ENCODE peak calls at places on chromosome 6, in five cellular contexts. One of them, this sample, is unnamed.

GRCh38 chr6:52227495-52227894 is 16.8 kb downstream of the IL17F start:
- DNase-seq in vagina: no peak
- DNase-seq in heart left ventricle: no peak
- DNase-seq in fibroblast of the aortic adventitia: no peak
- DNase-seq in HCT116: no peak
- DNase-seq in this sample: no peak

GRCh38 chr6:167401525-167402194 is 76.8 kb downstream of the TTLL2 start:
- DNase-seq in HCT116: no peak
- DNase-seq in heart left ventricle: no peak
- DNase-seq in fibroblast of the aortic adventitia: no peak
- DNase-seq in vagina: peak; percentile 88
- DNase-seq in this sample: no peak

GRCh38 chr6:73388800-73389512 is 5.7 kb upstream of the DDX43 start:
- DNase-seq in fibroblast of the aortic adventitia: peak; percentile 56
- DNase-seq in vagina: no peak
- DNase-seq in heart left ventricle: peak; percentile 30
- DNase-seq in HCT116: peak; percentile 70
- DNase-seq in this sample: peak; percentile 44

GRCh38 chr6:30311101-30311500 is 15.6 kb upstream of the TRIM39 start:
- DNase-seq in fibroblast of the aortic adventitia: no peak
- DNase-seq in vagina: no peak
- DNase-seq in heart left ventricle: no peak
- DNase-seq in HCT116: no peak
- DNase-seq in this sample: no peak

GRCh38 chr6:66926060-66926459 is 1219.0 kb upstream of the EYS start:
- DNase-seq in fibroblast of the aortic adventitia: peak; percentile 49
- DNase-seq in HCT116: peak; percentile 1
- DNase-seq in heart left ventricle: no peak
- DNase-seq in vagina: no peak
- DNase-seq in this sample: no peak

GRCh38 chr6:45663181-45664180 is 285.7 kb upstream of the SUPT3H start:
- DNase-seq in fibroblast of the aortic adventitia: peak; percentile 42
- DNase-seq in heart left ventricle: peak; percentile 13
- DNase-seq in vagina: no peak
- DNase-seq in HCT116: no peak
- DNase-seq in this sample: peak; percentile 22

GRCh38 chr6:2225422-2226392 is 19.7 kb downstream of the GMDS start:
- DNase-seq in heart left ventricle: no peak
- DNase-seq in HCT116: no peak
- DNase-seq in fibroblast of the aortic adventitia: peak; percentile 60
- DNase-seq in vagina: no peak
- DNase-seq in this sample: no peak

GRCh38 chr6:70371454-70372105 is 41.7 kb upstream of the FAM135A start:
- DNase-seq in heart left ventricle: no peak
- DNase-seq in fibroblast of the aortic adventitia: peak; percentile 79
- DNase-seq in HCT116: peak; percentile 67
- DNase-seq in vagina: no peak
- DNase-seq in this sample: no peak

GRCh38 chr6:141131616-141132015 is 1001.1 kb upstream of the GJE1 start:
- DNase-seq in heart left ventricle: no peak
- DNase-seq in fibroblast of the aortic adventitia: no peak
- DNase-seq in vagina: no peak
- DNase-seq in HCT116: no peak
- DNase-seq in this sample: no peak

GRCh38 chr6:126388235-126388634 is 48.3 kb downstream of the CENPW start:
- DNase-seq in HCT116: no peak
- DNase-seq in fibroblast of the aortic adventitia: peak; percentile 20
- DNase-seq in vagina: no peak
- DNase-seq in heart left ventricle: no peak
- DNase-seq in this sample: no peak

GRCh38 chr6:141562181-141562800 is 570.4 kb upstream of the GJE1 start:
- DNase-seq in vagina: no peak
- DNase-seq in fibroblast of the aortic adventitia: no peak
- DNase-seq in HCT116: no peak
- DNase-seq in heart left ventricle: peak; percentile 24
- DNase-seq in this sample: no peak

GRCh38 chr6:91669154-91669903 is 1082.5 kb upstream of the MAP3K7 start:
- DNase-seq in HCT116: no peak
- DNase-seq in fibroblast of the aortic adventitia: no peak
- DNase-seq in vagina: no peak
- DNase-seq in heart left ventricle: no peak
- DNase-seq in this sample: no peak

GRCh38 chr6:143589162-143589561 is 77.6 kb upstream of the FUCA2 start:
- DNase-seq in heart left ventricle: no peak
- DNase-seq in vagina: no peak
- DNase-seq in HCT116: no peak
- DNase-seq in fibroblast of the aortic adventitia: no peak
- DNase-seq in this sample: no peak

GRCh38 chr6:37612475-37612874 is 85.2 kb downstream of the MDGA1 start:
- DNase-seq in heart left ventricle: no peak
- DNase-seq in fibroblast of the aortic adventitia: peak; percentile 6
- DNase-seq in vagina: no peak
- DNase-seq in HCT116: no peak
- DNase-seq in this sample: no peak

GRCh38 chr6:38058022-38058421 is 238.5 kb downstream of the ZFAND3 start:
- DNase-seq in HCT116: peak; percentile 58
- DNase-seq in heart left ventricle: no peak
- DNase-seq in vagina: no peak
- DNase-seq in fibroblast of the aortic adventitia: peak; percentile 9
- DNase-seq in this sample: no peak

GRCh38 chr6:160141001-160141726 is 19.5 kb downstream of the SLC22A1 start:
- DNase-seq in fibroblast of the aortic adventitia: peak; percentile 88
- DNase-seq in heart left ventricle: no peak
- DNase-seq in HCT116: no peak
- DNase-seq in vagina: no peak
- DNase-seq in this sample: no peak

GRCh38 chr6:25169551-25170335 is 109.4 kb upstream of the CARMIL1 start:
- DNase-seq in vagina: no peak
- DNase-seq in fibroblast of the aortic adventitia: peak; percentile 51
- DNase-seq in HCT116: no peak
- DNase-seq in heart left ventricle: no peak
- DNase-seq in this sample: no peak

GRCh38 chr6:72825265-72825918 is 203.5 kb downstream of the KCNQ5 start:
- DNase-seq in heart left ventricle: no peak
- DNase-seq in fibroblast of the aortic adventitia: peak; percentile 34
- DNase-seq in vagina: no peak
- DNase-seq in HCT116: no peak
- DNase-seq in this sample: no peak

GRCh38 chr6:37556884-37557644 is 57.4 kb upstream of the CCDC167 start:
- DNase-seq in vagina: no peak
- DNase-seq in HCT116: no peak
- DNase-seq in heart left ventricle: no peak
- DNase-seq in fibroblast of the aortic adventitia: no peak
- DNase-seq in this sample: no peak

GRCh38 chr6:100257661-100258395 is 206.9 kb downstream of the SIM1 start:
- DNase-seq in fibroblast of the aortic adventitia: peak; percentile 57
- DNase-seq in vagina: no peak
- DNase-seq in heart left ventricle: no peak
- DNase-seq in HCT116: peak; percentile 7
- DNase-seq in this sample: no peak

GRCh38 chr6:155117266-155117665 is 122.2 kb downstream of the TIAM2 start:
- DNase-seq in HCT116: no peak
- DNase-seq in fibroblast of the aortic adventitia: peak; percentile 70
- DNase-seq in vagina: no peak
- DNase-seq in heart left ventricle: no peak
- DNase-seq in this sample: no peak

GRCh38 chr6:16964553-16965499 is 137.0 kb upstream of the STMND1 start:
- DNase-seq in heart left ventricle: peak; percentile 58
- DNase-seq in HCT116: peak; percentile 39
- DNase-seq in fibroblast of the aortic adventitia: peak; percentile 78
- DNase-seq in vagina: no peak
- DNase-seq in this sample: peak; percentile 58

GRCh38 chr6:138677538-138677937 is 96.0 kb upstream of the CCDC28A start:
- DNase-seq in HCT116: no peak
- DNase-seq in vagina: no peak
- DNase-seq in fibroblast of the aortic adventitia: no peak
- DNase-seq in heart left ventricle: no peak
- DNase-seq in this sample: no peak

GRCh38 chr6:75201901-75202672 is 3.8 kb downstream of the COL12A1 start:
- DNase-seq in heart left ventricle: peak; percentile 41
- DNase-seq in fibroblast of the aortic adventitia: no peak
- DNase-seq in vagina: no peak
- DNase-seq in HCT116: no peak
- DNase-seq in this sample: no peak

GRCh38 chr6:87848616-87849015 is 146.6 kb upstream of the AKIRIN2 start:
- DNase-seq in fibroblast of the aortic adventitia: peak; percentile 16
- DNase-seq in HCT116: no peak
- DNase-seq in heart left ventricle: no peak
- DNase-seq in vagina: no peak
- DNase-seq in this sample: no peak

GRCh38 chr6:69631552-69632346 is 165.1 kb downstream of the LMBRD1 start:
- DNase-seq in vagina: no peak
- DNase-seq in heart left ventricle: no peak
- DNase-seq in fibroblast of the aortic adventitia: no peak
- DNase-seq in HCT116: no peak
- DNase-seq in this sample: no peak

GRCh38 chr6:13406051-13406477 is 77.7 kb upstream of the TBC1D7 start:
- DNase-seq in fibroblast of the aortic adventitia: no peak
- DNase-seq in vagina: no peak
- DNase-seq in heart left ventricle: no peak
- DNase-seq in HCT116: no peak
- DNase-seq in this sample: no peak

DNA sequence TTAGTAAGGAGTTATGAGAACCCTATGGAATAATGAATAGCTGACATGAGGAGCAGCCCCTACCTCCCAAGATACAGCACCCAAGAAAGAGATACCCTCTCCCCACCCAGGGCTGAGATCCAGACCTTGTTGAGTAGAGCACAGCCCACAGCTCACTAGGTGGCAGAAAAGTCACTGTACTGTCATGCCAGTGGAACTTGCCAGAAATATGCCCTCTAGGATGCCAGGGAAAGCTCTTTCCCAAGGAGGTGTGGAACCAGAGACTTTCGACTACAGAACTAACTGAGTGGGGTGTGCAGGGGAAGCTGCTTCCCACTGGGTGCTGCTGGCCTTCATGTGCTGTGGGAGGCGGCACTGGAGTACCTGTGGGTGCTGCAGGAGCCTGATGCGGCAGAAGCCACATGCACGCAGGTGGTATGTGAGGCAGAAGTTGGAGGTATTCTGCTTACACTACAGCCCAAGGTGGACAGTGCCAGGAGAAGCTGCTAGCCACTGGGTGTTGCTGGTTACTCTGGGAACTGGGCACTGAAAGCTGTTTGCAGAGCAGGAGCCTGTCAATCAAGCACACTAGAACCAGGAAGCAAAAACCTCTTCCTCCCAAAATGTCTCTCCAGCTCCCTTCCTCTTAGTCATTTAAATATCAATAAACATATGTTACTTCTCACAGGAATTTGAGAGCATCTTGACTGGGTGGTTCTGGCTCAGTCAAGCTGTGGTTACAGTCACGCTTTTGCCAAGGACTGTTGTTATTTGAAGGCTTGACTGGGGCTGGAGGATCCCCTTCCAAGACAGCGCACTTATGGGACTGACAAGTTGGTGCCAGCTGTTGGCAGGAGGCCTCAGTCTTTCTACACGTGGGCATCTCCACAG is 17.9 kb downstream of the ARMC12 start:
- DNase-seq in vagina: no peak
- DNase-seq in fibroblast of the aortic adventitia: peak; percentile 13
- DNase-seq in HCT116: no peak
- DNase-seq in heart left ventricle: no peak
- DNase-seq in this sample: no peak
- TF ChIP-seq CTCF in vagina: no peak
- TF ChIP-seq CTCF in fibroblast of the aortic adventitia: no peak
- TF ChIP-seq CTCF in HCT116: peak; percentile 18
- TF ChIP-seq CTCF in heart left ventricle: peak; percentile 21
- TF ChIP-seq CTCF in this sample: no peak

DNA sequence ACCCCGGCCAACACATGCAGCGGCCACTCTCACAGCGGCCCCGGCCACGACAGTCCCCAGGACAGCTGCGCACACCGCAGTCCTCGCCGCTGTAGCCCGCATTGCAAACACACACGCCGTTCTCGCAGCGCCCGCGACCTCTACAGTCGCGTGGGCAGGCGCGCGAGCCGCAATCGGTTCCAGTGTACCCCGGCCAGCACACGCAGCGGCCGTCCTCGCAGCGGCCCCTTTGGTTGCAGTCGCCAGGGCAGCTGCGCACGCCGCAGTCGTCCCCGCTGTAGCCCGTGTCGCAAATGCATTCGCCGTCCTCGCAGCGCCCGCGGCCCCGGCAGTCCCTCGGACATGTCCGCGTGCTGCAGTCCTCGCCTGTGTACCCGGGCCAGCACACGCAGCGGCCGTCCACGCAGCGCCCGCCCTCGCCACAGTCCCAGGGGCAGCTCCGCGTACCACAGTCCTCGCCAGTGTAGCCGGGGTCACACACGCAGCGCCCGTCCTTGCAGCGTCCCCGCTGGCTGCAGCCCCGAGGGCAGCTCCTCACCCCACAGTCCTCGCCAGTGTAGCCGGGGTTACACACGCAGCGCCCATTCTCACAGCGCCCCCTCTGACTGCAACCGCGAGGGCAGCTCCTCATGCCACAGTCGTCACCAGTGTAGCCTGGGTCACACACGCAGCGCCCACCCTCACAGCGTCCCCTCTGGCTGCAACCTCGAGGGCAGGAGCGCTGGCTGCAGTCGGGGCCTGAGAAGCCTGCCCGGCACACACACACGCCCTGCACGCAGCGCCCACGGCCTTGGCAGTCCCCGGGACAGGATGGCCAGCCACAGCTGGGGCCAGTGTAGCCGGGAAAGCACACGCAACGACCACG is 12.5 kb downstream of the TNXB start:
- DNase-seq in vagina: no peak
- DNase-seq in heart left ventricle: no peak
- DNase-seq in HCT116: no peak
- DNase-seq in fibroblast of the aortic adventitia: no peak
- DNase-seq in this sample: no peak
- TF ChIP-seq CTCF in vagina: no peak
- TF ChIP-seq CTCF in heart left ventricle: peak; percentile 9
- TF ChIP-seq CTCF in HCT116: no peak
- TF ChIP-seq CTCF in fibroblast of the aortic adventitia: no peak
- TF ChIP-seq CTCF in this sample: no peak

GRCh38 chr6:26411751-26412150 is 9.7 kb downstream of the BTN3A1 start:
- DNase-seq in fibroblast of the aortic adventitia: no peak
- DNase-seq in vagina: no peak
- DNase-seq in HCT116: no peak
- DNase-seq in heart left ventricle: no peak
- DNase-seq in this sample: no peak
- TF ChIP-seq CTCF in fibroblast of the aortic adventitia: no peak
- TF ChIP-seq CTCF in vagina: no peak
- TF ChIP-seq CTCF in HCT116: no peak
- TF ChIP-seq CTCF in heart left ventricle: no peak
- TF ChIP-seq CTCF in this sample: no peak

DNA sequence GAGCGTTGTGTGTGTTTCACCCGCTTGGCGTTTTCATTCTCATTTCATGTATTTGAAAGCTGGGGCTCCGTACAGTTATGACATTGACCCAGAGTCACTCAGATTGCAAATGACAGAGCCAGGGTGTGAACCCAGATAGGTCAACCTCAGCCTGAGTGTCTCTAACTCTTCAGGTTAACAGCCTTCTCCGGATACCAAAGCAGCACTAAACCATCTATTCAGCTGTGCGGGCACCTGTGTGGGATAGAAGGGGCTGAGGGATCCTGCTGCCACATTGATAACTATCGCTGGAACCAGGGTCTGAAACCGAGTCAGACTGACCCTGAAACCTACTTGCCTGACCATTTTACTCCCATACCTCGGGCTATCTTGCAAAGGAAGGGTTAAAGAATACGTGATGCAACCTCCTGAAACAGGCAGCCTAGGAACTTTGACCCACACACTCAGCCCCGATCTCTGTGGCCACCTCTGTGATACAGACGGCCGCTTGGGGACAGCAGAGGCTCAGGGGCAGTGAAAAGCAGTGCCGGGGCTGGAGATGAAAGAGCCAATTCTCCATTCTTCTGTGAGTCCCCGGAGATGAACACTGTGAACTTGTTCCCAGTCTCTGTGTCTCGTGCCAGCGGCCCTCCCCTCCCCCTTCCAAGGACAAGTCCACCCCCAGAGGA is 233.5 kb upstream of the QKI start:
- DNase-seq in vagina: no peak
- DNase-seq in heart left ventricle: peak; percentile 80
- DNase-seq in HCT116: peak; percentile 41
- DNase-seq in fibroblast of the aortic adventitia: peak; percentile 49
- DNase-seq in this sample: no peak
- TF ChIP-seq CTCF in vagina: no peak
- TF ChIP-seq CTCF in heart left ventricle: peak; percentile 91
- TF ChIP-seq CTCF in HCT116: peak; percentile 49
- TF ChIP-seq CTCF in fibroblast of the aortic adventitia: peak; percentile 60
- TF ChIP-seq CTCF in this sample: no peak